ENCODE peak calls at places on chromosomes 12 and 14, in nine cellular contexts. One of them, this sample, is unnamed.

GRCh38 chr14:105324080-105324778 is 9.7 kb downstream of the PACS2 start:
- DNase-seq in H4: no peak
- DNase-seq in B cell: no peak
- DNase-seq in T-helper 9 cell: no peak
- DNase-seq in activated CD4-positive, alpha-beta T cell treated with anti-CD3 and anti-CD28 coated beads, Interleukin-2, amount 50 U/mL, for 4 hours: no peak
- DNase-seq in stimulated activated CD8-positive, alpha-beta memory T cell treated with anti-CD3 and anti-CD28 coated beads, Interleukin-7, amount 100 ng/mL, for 1 hour: no peak
- DNase-seq in stimulated activated CD4-positive, alpha-beta T cell treated with anti-CD3 and anti-CD28 coated beads, Interleukin-12 subunit alpha, Interleukin-12 subunit beta, amount 100 ng/mL, for 48 hours: no peak
- DNase-seq in AG09319: no peak
- DNase-seq in substantia nigra: peak
- DNase-seq in this sample: no peak

GRCh38 chr14:78967111-78967809 is 797.1 kb downstream of the NRXN3 start:
- DNase-seq in T-helper 9 cell: no peak
- DNase-seq in stimulated activated CD8-positive, alpha-beta memory T cell treated with anti-CD3 and anti-CD28 coated beads, Interleukin-7, amount 100 ng/mL, for 1 hour: no peak
- DNase-seq in activated CD4-positive, alpha-beta T cell treated with anti-CD3 and anti-CD28 coated beads, Interleukin-2, amount 50 U/mL, for 4 hours: no peak
- DNase-seq in B cell: no peak
- DNase-seq in H4: no peak
- DNase-seq in stimulated activated CD4-positive, alpha-beta T cell treated with anti-CD3 and anti-CD28 coated beads, Interleukin-12 subunit alpha, Interleukin-12 subunit beta, amount 100 ng/mL, for 48 hours: no peak
- DNase-seq in AG09319: no peak
- DNase-seq in substantia nigra: no peak
- DNase-seq in this sample: no peak

GRCh38 chr12:1529862-1530591 is 64.4 kb downstream of the FBXL14 start:
- DNase-seq in H4: no peak
- DNase-seq in B cell: peak
- DNase-seq in T-helper 9 cell: no peak
- DNase-seq in activated CD4-positive, alpha-beta T cell treated with anti-CD3 and anti-CD28 coated beads, Interleukin-2, amount 50 U/mL, for 4 hours: no peak
- DNase-seq in substantia nigra: no peak
- DNase-seq in stimulated activated CD8-positive, alpha-beta memory T cell treated with anti-CD3 and anti-CD28 coated beads, Interleukin-7, amount 100 ng/mL, for 1 hour: no peak
- DNase-seq in AG09319: no peak
- DNase-seq in stimulated activated CD4-positive, alpha-beta T cell treated with anti-CD3 and anti-CD28 coated beads, Interleukin-12 subunit alpha, Interleukin-12 subunit beta, amount 100 ng/mL, for 48 hours: no peak
- DNase-seq in this sample: no peak

GRCh38 chr12:52180971-52181628 is 10.7 kb downstream of the KRT80 start:
- DNase-seq in stimulated activated CD4-positive, alpha-beta T cell treated with anti-CD3 and anti-CD28 coated beads, Interleukin-12 subunit alpha, Interleukin-12 subunit beta, amount 100 ng/mL, for 48 hours: no peak
- DNase-seq in substantia nigra: no peak
- DNase-seq in H4: no peak
- DNase-seq in stimulated activated CD8-positive, alpha-beta memory T cell treated with anti-CD3 and anti-CD28 coated beads, Interleukin-7, amount 100 ng/mL, for 1 hour: no peak
- DNase-seq in activated CD4-positive, alpha-beta T cell treated with anti-CD3 and anti-CD28 coated beads, Interleukin-2, amount 50 U/mL, for 4 hours: no peak
- DNase-seq in B cell: no peak
- DNase-seq in T-helper 9 cell: no peak
- DNase-seq in AG09319: no peak
- DNase-seq in this sample: no peak

GRCh38 chr12:26830783-26831601 is 2.0 kb downstream of the ITPR2 start:
- DNase-seq in stimulated activated CD8-positive, alpha-beta memory T cell treated with anti-CD3 and anti-CD28 coated beads, Interleukin-7, amount 100 ng/mL, for 1 hour: no peak
- DNase-seq in H4: no peak
- DNase-seq in AG09319: no peak
- DNase-seq in B cell: no peak
- DNase-seq in T-helper 9 cell: no peak
- DNase-seq in substantia nigra: no peak
- DNase-seq in stimulated activated CD4-positive, alpha-beta T cell treated with anti-CD3 and anti-CD28 coated beads, Interleukin-12 subunit alpha, Interleukin-12 subunit beta, amount 100 ng/mL, for 48 hours: no peak
- DNase-seq in activated CD4-positive, alpha-beta T cell treated with anti-CD3 and anti-CD28 coated beads, Interleukin-2, amount 50 U/mL, for 4 hours: no peak
- DNase-seq in this sample: no peak

GRCh38 chr12:67991158-67991557 is 1.9 kb downstream of the IFNG-AS1 start:
- DNase-seq in B cell: peak
- DNase-seq in stimulated activated CD4-positive, alpha-beta T cell treated with anti-CD3 and anti-CD28 coated beads, Interleukin-12 subunit alpha, Interleukin-12 subunit beta, amount 100 ng/mL, for 48 hours: peak
- DNase-seq in T-helper 9 cell: peak
- DNase-seq in substantia nigra: no peak
- DNase-seq in AG09319: no peak
- DNase-seq in H4: no peak
- DNase-seq in activated CD4-positive, alpha-beta T cell treated with anti-CD3 and anti-CD28 coated beads, Interleukin-2, amount 50 U/mL, for 4 hours: peak
- DNase-seq in stimulated activated CD8-positive, alpha-beta memory T cell treated with anti-CD3 and anti-CD28 coated beads, Interleukin-7, amount 100 ng/mL, for 1 hour: no peak
- DNase-seq in this sample: peak

GRCh38 chr12:42584539-42585174 is 4.9 kb downstream of the PRICKLE1 start:
- DNase-seq in T-helper 9 cell: no peak
- DNase-seq in stimulated activated CD8-positive, alpha-beta memory T cell treated with anti-CD3 and anti-CD28 coated beads, Interleukin-7, amount 100 ng/mL, for 1 hour: no peak
- DNase-seq in AG09319: no peak
- DNase-seq in H4: no peak
- DNase-seq in substantia nigra: no peak
- DNase-seq in activated CD4-positive, alpha-beta T cell treated with anti-CD3 and anti-CD28 coated beads, Interleukin-2, amount 50 U/mL, for 4 hours: no peak
- DNase-seq in stimulated activated CD4-positive, alpha-beta T cell treated with anti-CD3 and anti-CD28 coated beads, Interleukin-12 subunit alpha, Interleukin-12 subunit beta, amount 100 ng/mL, for 48 hours: no peak
- DNase-seq in B cell: no peak
- DNase-seq in this sample: no peak

GRCh38 chr12:10741836-10742235 is 18.7 kb upstream of the YBX3 start:
- DNase-seq in T-helper 9 cell: no peak
- DNase-seq in H4: no peak
- DNase-seq in AG09319: no peak
- DNase-seq in activated CD4-positive, alpha-beta T cell treated with anti-CD3 and anti-CD28 coated beads, Interleukin-2, amount 50 U/mL, for 4 hours: no peak
- DNase-seq in B cell: no peak
- DNase-seq in stimulated activated CD4-positive, alpha-beta T cell treated with anti-CD3 and anti-CD28 coated beads, Interleukin-12 subunit alpha, Interleukin-12 subunit beta, amount 100 ng/mL, for 48 hours: no peak
- DNase-seq in substantia nigra: no peak
- DNase-seq in stimulated activated CD8-positive, alpha-beta memory T cell treated with anti-CD3 and anti-CD28 coated beads, Interleukin-7, amount 100 ng/mL, for 1 hour: no peak
- DNase-seq in this sample: no peak

GRCh38 chr12:98478606-98479005 is 36.8 kb upstream of the TMPO start:
- DNase-seq in AG09319: no peak
- DNase-seq in stimulated activated CD8-positive, alpha-beta memory T cell treated with anti-CD3 and anti-CD28 coated beads, Interleukin-7, amount 100 ng/mL, for 1 hour: no peak
- DNase-seq in B cell: no peak
- DNase-seq in T-helper 9 cell: no peak
- DNase-seq in substantia nigra: no peak
- DNase-seq in H4: no peak
- DNase-seq in stimulated activated CD4-positive, alpha-beta T cell treated with anti-CD3 and anti-CD28 coated beads, Interleukin-12 subunit alpha, Interleukin-12 subunit beta, amount 100 ng/mL, for 48 hours: no peak
- DNase-seq in activated CD4-positive, alpha-beta T cell treated with anti-CD3 and anti-CD28 coated beads, Interleukin-2, amount 50 U/mL, for 4 hours: no peak
- DNase-seq in this sample: no peak

GRCh38 chr12:128767518-128767917 is 56.2 kb downstream of the SLC15A4 start:
- DNase-seq in stimulated activated CD4-positive, alpha-beta T cell treated with anti-CD3 and anti-CD28 coated beads, Interleukin-12 subunit alpha, Interleukin-12 subunit beta, amount 100 ng/mL, for 48 hours: no peak
- DNase-seq in substantia nigra: no peak
- DNase-seq in T-helper 9 cell: no peak
- DNase-seq in activated CD4-positive, alpha-beta T cell treated with anti-CD3 and anti-CD28 coated beads, Interleukin-2, amount 50 U/mL, for 4 hours: no peak
- DNase-seq in AG09319: no peak
- DNase-seq in B cell: no peak
- DNase-seq in H4: no peak
- DNase-seq in stimulated activated CD8-positive, alpha-beta memory T cell treated with anti-CD3 and anti-CD28 coated beads, Interleukin-7, amount 100 ng/mL, for 1 hour: no peak
- DNase-seq in this sample: no peak

GRCh38 chr14:38065101-38065762 is 142.5 kb upstream of the SSTR1 start:
- DNase-seq in stimulated activated CD4-positive, alpha-beta T cell treated with anti-CD3 and anti-CD28 coated beads, Interleukin-12 subunit alpha, Interleukin-12 subunit beta, amount 100 ng/mL, for 48 hours: peak
- DNase-seq in T-helper 9 cell: peak
- DNase-seq in B cell: no peak
- DNase-seq in AG09319: no peak
- DNase-seq in substantia nigra: no peak
- DNase-seq in stimulated activated CD8-positive, alpha-beta memory T cell treated with anti-CD3 and anti-CD28 coated beads, Interleukin-7, amount 100 ng/mL, for 1 hour: peak
- DNase-seq in activated CD4-positive, alpha-beta T cell treated with anti-CD3 and anti-CD28 coated beads, Interleukin-2, amount 50 U/mL, for 4 hours: peak
- DNase-seq in H4: peak
- DNase-seq in this sample: peak

GRCh38 chr12:132427999-132428871 is 61.7 kb upstream of the FBRSL1 start:
- DNase-seq in activated CD4-positive, alpha-beta T cell treated with anti-CD3 and anti-CD28 coated beads, Interleukin-2, amount 50 U/mL, for 4 hours: no peak
- DNase-seq in T-helper 9 cell: no peak
- DNase-seq in AG09319: no peak
- DNase-seq in stimulated activated CD8-positive, alpha-beta memory T cell treated with anti-CD3 and anti-CD28 coated beads, Interleukin-7, amount 100 ng/mL, for 1 hour: no peak
- DNase-seq in B cell: no peak
- DNase-seq in stimulated activated CD4-positive, alpha-beta T cell treated with anti-CD3 and anti-CD28 coated beads, Interleukin-12 subunit alpha, Interleukin-12 subunit beta, amount 100 ng/mL, for 48 hours: no peak
- DNase-seq in substantia nigra: no peak
- DNase-seq in H4: no peak
- DNase-seq in this sample: no peak

GRCh38 chr14:104797112-104798044 is 1.8 kb upstream of the AKT1 start:
- DNase-seq in B cell: no peak
- DNase-seq in stimulated activated CD4-positive, alpha-beta T cell treated with anti-CD3 and anti-CD28 coated beads, Interleukin-12 subunit alpha, Interleukin-12 subunit beta, amount 100 ng/mL, for 48 hours: no peak
- DNase-seq in H4: no peak
- DNase-seq in AG09319: no peak
- DNase-seq in substantia nigra: no peak
- DNase-seq in stimulated activated CD8-positive, alpha-beta memory T cell treated with anti-CD3 and anti-CD28 coated beads, Interleukin-7, amount 100 ng/mL, for 1 hour: no peak
- DNase-seq in activated CD4-positive, alpha-beta T cell treated with anti-CD3 and anti-CD28 coated beads, Interleukin-2, amount 50 U/mL, for 4 hours: no peak
- DNase-seq in T-helper 9 cell: no peak
- DNase-seq in this sample: no peak

GRCh38 chr14:104105071-104105821 is 19.7 kb downstream of the ASPG start:
- DNase-seq in substantia nigra: no peak
- DNase-seq in AG09319: no peak
- DNase-seq in activated CD4-positive, alpha-beta T cell treated with anti-CD3 and anti-CD28 coated beads, Interleukin-2, amount 50 U/mL, for 4 hours: no peak
- DNase-seq in stimulated activated CD8-positive, alpha-beta memory T cell treated with anti-CD3 and anti-CD28 coated beads, Interleukin-7, amount 100 ng/mL, for 1 hour: no peak
- DNase-seq in T-helper 9 cell: no peak
- DNase-seq in H4: no peak
- DNase-seq in stimulated activated CD4-positive, alpha-beta T cell treated with anti-CD3 and anti-CD28 coated beads, Interleukin-12 subunit alpha, Interleukin-12 subunit beta, amount 100 ng/mL, for 48 hours: no peak
- DNase-seq in B cell: no peak
- DNase-seq in this sample: no peak

GRCh38 chr14:104115131-104115600 is 23.2 kb upstream of the KIF26A start:
- DNase-seq in AG09319: no peak
- DNase-seq in stimulated activated CD4-positive, alpha-beta T cell treated with anti-CD3 and anti-CD28 coated beads, Interleukin-12 subunit alpha, Interleukin-12 subunit beta, amount 100 ng/mL, for 48 hours: no peak
- DNase-seq in B cell: no peak
- DNase-seq in activated CD4-positive, alpha-beta T cell treated with anti-CD3 and anti-CD28 coated beads, Interleukin-2, amount 50 U/mL, for 4 hours: no peak
- DNase-seq in substantia nigra: no peak
- DNase-seq in H4: no peak
- DNase-seq in T-helper 9 cell: no peak
- DNase-seq in stimulated activated CD8-positive, alpha-beta memory T cell treated with anti-CD3 and anti-CD28 coated beads, Interleukin-7, amount 100 ng/mL, for 1 hour: no peak
- DNase-seq in this sample: no peak

GRCh38 chr12:51205350-51205749 is 12.5 kb downstream of the POU6F1 start:
- DNase-seq in H4: no peak
- DNase-seq in activated CD4-positive, alpha-beta T cell treated with anti-CD3 and anti-CD28 coated beads, Interleukin-2, amount 50 U/mL, for 4 hours: no peak
- DNase-seq in T-helper 9 cell: no peak
- DNase-seq in substantia nigra: no peak
- DNase-seq in B cell: no peak
- DNase-seq in stimulated activated CD4-positive, alpha-beta T cell treated with anti-CD3 and anti-CD28 coated beads, Interleukin-12 subunit alpha, Interleukin-12 subunit beta, amount 100 ng/mL, for 48 hours: no peak
- DNase-seq in stimulated activated CD8-positive, alpha-beta memory T cell treated with anti-CD3 and anti-CD28 coated beads, Interleukin-7, amount 100 ng/mL, for 1 hour: no peak
- DNase-seq in AG09319: no peak
- DNase-seq in this sample: no peak

GRCh38 chr14:85131523-85131922 is 398.4 kb upstream of the FLRT2 start:
- DNase-seq in B cell: no peak
- DNase-seq in AG09319: no peak
- DNase-seq in T-helper 9 cell: no peak
- DNase-seq in substantia nigra: no peak
- DNase-seq in stimulated activated CD4-positive, alpha-beta T cell treated with anti-CD3 and anti-CD28 coated beads, Interleukin-12 subunit alpha, Interleukin-12 subunit beta, amount 100 ng/mL, for 48 hours: no peak
- DNase-seq in activated CD4-positive, alpha-beta T cell treated with anti-CD3 and anti-CD28 coated beads, Interleukin-2, amount 50 U/mL, for 4 hours: no peak
- DNase-seq in H4: no peak
- DNase-seq in stimulated activated CD8-positive, alpha-beta memory T cell treated with anti-CD3 and anti-CD28 coated beads, Interleukin-7, amount 100 ng/mL, for 1 hour: no peak
- DNase-seq in this sample: no peak